ENCODE peak calls at places on chromosome 14, in seven cellular contexts. Z is left ventricle myocardium inferior, C is NCI-H460, F is HCT116, V is neural crest cell, O is astrocyte of the spinal cord, S is T-helper 2 cell. W is an unnamed sample.

GRCh38 chr14:74563233-74563585 is 48.8 kb downstream of the LTBP2 start:
- DNase-seq in O (peak; percentile 85), C (no peak), F (no peak), V (no peak), Z (no peak), S (no peak), W (no peak)

GRCh38 chr14:90060965-90061848 is 587 bp upstream of the KCNK13 start:
- DNase-seq in O (no peak), C (no peak), S (no peak), Z (no peak), V (peak; percentile 5), F (no peak), W (peak; percentile 84)

GRCh38 chr14:64053694-64054669 is 201.2 kb downstream of the SYNE2 start:
- DNase-seq in V (no peak), C (no peak), S (no peak), F (no peak), Z (no peak), O (peak; percentile 22), W (no peak)

GRCh38 chr14:69059658-69060648 is 80.9 kb upstream of the ACTN1 start:
- DNase-seq in C (peak; percentile 33), V (no peak), Z (no peak), O (peak; percentile 96), S (no peak), F (no peak), W (no peak)

GRCh38 chr14:36495666-36496065 is 24.4 kb downstream of the NKX2-1 start:
- DNase-seq in F (no peak), C (no peak), S (no peak), Z (no peak), V (no peak), O (no peak), W (no peak)

GRCh38 chr14:89906000-89906399 is 48.5 kb downstream of the EFCAB11 start:
- DNase-seq in O (no peak), S (no peak), F (no peak), C (no peak), Z (no peak), V (no peak), W (no peak)

GRCh38 chr14:22560638-22561365 is 28.2 kb downstream of the DAD1 start:
- DNase-seq in C (no peak), V (no peak), F (no peak), S (no peak), Z (no peak), O (no peak), W (no peak)

GRCh38 chr14:89000007-89000942 is 175.8 kb downstream of the TTC8 start:
- DNase-seq in F (peak; percentile 53), O (peak; percentile 89), S (no peak), C (peak; percentile 88), V (no peak), Z (no peak), W (peak; percentile 14)

GRCh38 chr14:102201369-102201748 is 61.7 kb downstream of the WDR20 start:
- DNase-seq in V (no peak), F (no peak), S (no peak), Z (no peak), O (no peak), C (no peak), W (no peak)

GRCh38 chr14:100406505-100407131 is 83.5 kb downstream of the SLC25A47 start:
- DNase-seq in V (no peak), S (peak; percentile 30), F (no peak), O (peak; percentile 45), Z (no peak), C (peak; percentile 96), W (no peak)

GRCh38 chr14:74261288-74261687 is 22.0 kb downstream of the VSX2 start:
- DNase-seq in F (no peak), O (no peak), V (no peak), S (no peak), Z (no peak), C (no peak), W (no peak)

GRCh38 chr14:32545109-32545857 is 216.2 kb downstream of the AKAP6 start:
- DNase-seq in F (no peak), S (no peak), O (no peak), Z (no peak), V (no peak), C (no peak), W (no peak)

GRCh38 chr14:99215277-99215676 is 56.7 kb downstream of the BCL11B start:
- DNase-seq in F (no peak), C (no peak), S (no peak), Z (no peak), V (no peak), O (peak; percentile 97), W (no peak)

GRCh38 chr14:55593698-55594097 is 13.7 kb downstream of the KTN1 start:
- DNase-seq in F (no peak), O (no peak), V (no peak), C (no peak), Z (no peak), S (no peak), W (no peak)

GRCh38 chr14:52325126-52325525 is 11.0 kb downstream of the PTGER2 start:
- DNase-seq in C (no peak), S (peak; percentile 49), V (no peak), Z (no peak), F (no peak), O (peak; percentile 71), W (no peak)

GRCh38 chr14:50675597-50675996 is 7.5 kb upstream of the SAV1 start:
- DNase-seq in V (no peak), Z (no peak), F (no peak), O (no peak), C (peak; percentile 59), S (no peak), W (no peak)

GRCh38 chr14:70856851-70857498 is 47.7 kb upstream of the MAP3K9 start:
- DNase-seq in V (no peak), S (no peak), C (no peak), F (no peak), O (peak; percentile 93), Z (no peak), W (no peak)

GRCh38 chr14:38143651-38144505 is 63.8 kb upstream of the SSTR1 start:
- DNase-seq in O (peak; percentile 72), F (no peak), S (no peak), Z (no peak), C (no peak), V (no peak), W (no peak)

GRCh38 chr14:36271939-36272907 is 48.2 kb downstream of the MBIP start:
- DNase-seq in O (peak; percentile 7), F (no peak), Z (no peak), V (no peak), C (no peak), S (no peak), W (no peak)

GRCh38 chr14:85960781-85961180 is 430.8 kb downstream of the FLRT2 start:
- DNase-seq in O (no peak), S (no peak), C (no peak), F (no peak), Z (no peak), V (no peak), W (no peak)